ENCODE peak calls at places on chromosomes 4 and X, in ten cellular contexts. One of them, this sample, is unnamed.

GRCh38 chrX:135416546-135416945 is 5.2 kb upstream of the SMIM10L2A start:
- DNase-seq in AG04450: no peak
- DNase-seq in HCT116: no peak
- DNase-seq in cardiac fibroblast: no peak
- DNase-seq in IMR-90: no peak
- DNase-seq in uterus: no peak
- DNase-seq in Caco-2: peak; percentile 56
- DNase-seq in cardiac muscle cell: no peak
- DNase-seq in natural killer cell: no peak
- DNase-seq in GM20000: no peak
- DNase-seq in this sample: no peak

GRCh38 chr4:139200102-139200501 is 23.1 kb upstream of the ELF2 start:
- DNase-seq in cardiac muscle cell: no peak
- DNase-seq in natural killer cell: no peak
- DNase-seq in cardiac fibroblast: no peak
- DNase-seq in HCT116: no peak
- DNase-seq in IMR-90: no peak
- DNase-seq in uterus: no peak
- DNase-seq in GM20000: no peak
- DNase-seq in AG04450: no peak
- DNase-seq in Caco-2: no peak
- DNase-seq in this sample: no peak

GRCh38 chr4:53720776-53721175 is 129.5 kb upstream of the LNX1 start:
- DNase-seq in GM20000: no peak
- DNase-seq in cardiac fibroblast: no peak
- DNase-seq in uterus: no peak
- DNase-seq in Caco-2: no peak
- DNase-seq in HCT116: no peak
- DNase-seq in cardiac muscle cell: no peak
- DNase-seq in AG04450: no peak
- DNase-seq in IMR-90: no peak
- DNase-seq in natural killer cell: no peak
- DNase-seq in this sample: no peak

GRCh38 chr4:88144866-88145300 is 13.6 kb downstream of the ABCG2 start:
- DNase-seq in HCT116: no peak
- DNase-seq in Caco-2: peak; percentile 83
- DNase-seq in GM20000: no peak
- DNase-seq in cardiac muscle cell: no peak
- DNase-seq in natural killer cell: no peak
- DNase-seq in cardiac fibroblast: no peak
- DNase-seq in uterus: no peak
- DNase-seq in IMR-90: no peak
- DNase-seq in AG04450: no peak
- DNase-seq in this sample: no peak

GRCh38 chr4:150149381-150149780 is 71.1 kb downstream of the DCLK2 start:
- DNase-seq in cardiac muscle cell: peak; percentile 63
- DNase-seq in AG04450: no peak
- DNase-seq in cardiac fibroblast: peak; percentile 29
- DNase-seq in IMR-90: no peak
- DNase-seq in Caco-2: no peak
- DNase-seq in GM20000: no peak
- DNase-seq in uterus: no peak
- DNase-seq in natural killer cell: no peak
- DNase-seq in HCT116: no peak
- DNase-seq in this sample: peak; percentile 47

GRCh38 chr4:180058731-180059215 is 2184.4 kb upstream of the TENM3 start:
- DNase-seq in IMR-90: peak; percentile 44
- DNase-seq in HCT116: no peak
- DNase-seq in natural killer cell: no peak
- DNase-seq in uterus: no peak
- DNase-seq in GM20000: peak; percentile 61
- DNase-seq in cardiac fibroblast: peak; percentile 31
- DNase-seq in Caco-2: no peak
- DNase-seq in AG04450: no peak
- DNase-seq in cardiac muscle cell: peak; percentile 51
- DNase-seq in this sample: no peak

GRCh38 chr4:82739292-82740190 is 59.1 kb downstream of the SCD5 start:
- DNase-seq in HCT116: peak; percentile 31
- DNase-seq in AG04450: no peak
- DNase-seq in cardiac muscle cell: peak; percentile 81
- DNase-seq in natural killer cell: peak; percentile 61
- DNase-seq in GM20000: peak; percentile 67
- DNase-seq in Caco-2: no peak
- DNase-seq in IMR-90: peak; percentile 40
- DNase-seq in uterus: peak; percentile 24
- DNase-seq in cardiac fibroblast: peak; percentile 70
- DNase-seq in this sample: no peak

GRCh38 chr4:15303052-15303641 is 124.7 kb upstream of the C1QTNF7 start:
- DNase-seq in cardiac muscle cell: peak; percentile 31
- DNase-seq in HCT116: no peak
- DNase-seq in IMR-90: peak; percentile 80
- DNase-seq in natural killer cell: no peak
- DNase-seq in uterus: no peak
- DNase-seq in AG04450: peak; percentile 33
- DNase-seq in Caco-2: no peak
- DNase-seq in cardiac fibroblast: peak; percentile 84
- DNase-seq in GM20000: no peak
- DNase-seq in this sample: peak; percentile 66

GRCh38 chrX:16023790-16024734 is 99.3 kb upstream of the GRPR start:
- DNase-seq in cardiac muscle cell: peak; percentile 24
- DNase-seq in cardiac fibroblast: peak; percentile 57
- DNase-seq in AG04450: no peak
- DNase-seq in uterus: no peak
- DNase-seq in HCT116: peak; percentile 65
- DNase-seq in IMR-90: peak; percentile 58
- DNase-seq in natural killer cell: no peak
- DNase-seq in Caco-2: no peak
- DNase-seq in GM20000: peak; percentile 36
- DNase-seq in this sample: no peak

GRCh38 chrX:34343001-34343400 is 210.9 kb upstream of the FAM47A start:
- DNase-seq in cardiac muscle cell: no peak
- DNase-seq in cardiac fibroblast: no peak
- DNase-seq in HCT116: no peak
- DNase-seq in uterus: no peak
- DNase-seq in GM20000: no peak
- DNase-seq in IMR-90: no peak
- DNase-seq in Caco-2: no peak
- DNase-seq in natural killer cell: no peak
- DNase-seq in AG04450: no peak
- DNase-seq in this sample: no peak

GRCh38 chrX:34341814-34342213 is 209.7 kb upstream of the FAM47A start:
- DNase-seq in cardiac muscle cell: no peak
- DNase-seq in GM20000: no peak
- DNase-seq in IMR-90: no peak
- DNase-seq in AG04450: no peak
- DNase-seq in HCT116: no peak
- DNase-seq in cardiac fibroblast: no peak
- DNase-seq in uterus: no peak
- DNase-seq in natural killer cell: no peak
- DNase-seq in Caco-2: no peak
- DNase-seq in this sample: no peak

GRCh38 chrX:34338046-34338445 is 205.9 kb upstream of the FAM47A start:
- DNase-seq in cardiac muscle cell: no peak
- DNase-seq in cardiac fibroblast: no peak
- DNase-seq in Caco-2: no peak
- DNase-seq in natural killer cell: no peak
- DNase-seq in IMR-90: no peak
- DNase-seq in AG04450: no peak
- DNase-seq in HCT116: no peak
- DNase-seq in GM20000: no peak
- DNase-seq in uterus: no peak
- DNase-seq in this sample: no peak

DNA sequence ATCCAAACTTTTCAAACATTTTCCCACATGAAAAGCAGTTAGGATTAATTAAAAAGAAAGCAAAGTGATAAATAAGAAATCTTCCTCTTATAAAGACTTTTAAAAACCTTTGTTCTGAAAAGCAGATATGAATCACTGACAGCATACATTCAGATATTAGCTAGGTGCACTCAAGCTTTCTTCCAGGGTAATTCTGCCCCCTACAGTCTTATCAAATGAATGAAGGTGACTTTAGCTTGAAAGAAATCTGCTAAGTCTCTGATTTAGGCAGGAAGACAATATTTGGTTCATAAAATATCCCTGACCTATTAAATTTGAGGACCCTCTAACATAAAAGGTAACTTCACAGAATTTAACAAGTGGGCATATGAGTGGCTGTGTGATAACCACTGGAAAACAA is 209.1 kb upstream of the FAM47A start:
- DNase-seq in IMR-90: no peak
- DNase-seq in AG04450: no peak
- DNase-seq in uterus: no peak
- DNase-seq in GM20000: no peak
- DNase-seq in cardiac fibroblast: peak; percentile 8
- DNase-seq in cardiac muscle cell: no peak
- DNase-seq in natural killer cell: no peak
- DNase-seq in Caco-2: no peak
- DNase-seq in HCT116: no peak
- DNase-seq in this sample: no peak
- TF ChIP-seq CTCF in IMR-90: no peak
- TF ChIP-seq CTCF in AG04450: no peak
- TF ChIP-seq CTCF in uterus: no peak
- TF ChIP-seq CTCF in GM20000: no peak
- TF ChIP-seq CTCF in cardiac fibroblast: no peak
- TF ChIP-seq CTCF in cardiac muscle cell: no peak
- TF ChIP-seq CTCF in natural killer cell: no peak
- TF ChIP-seq CTCF in Caco-2: no peak
- TF ChIP-seq CTCF in HCT116: no peak
- TF ChIP-seq CTCF in this sample: no peak

DNA sequence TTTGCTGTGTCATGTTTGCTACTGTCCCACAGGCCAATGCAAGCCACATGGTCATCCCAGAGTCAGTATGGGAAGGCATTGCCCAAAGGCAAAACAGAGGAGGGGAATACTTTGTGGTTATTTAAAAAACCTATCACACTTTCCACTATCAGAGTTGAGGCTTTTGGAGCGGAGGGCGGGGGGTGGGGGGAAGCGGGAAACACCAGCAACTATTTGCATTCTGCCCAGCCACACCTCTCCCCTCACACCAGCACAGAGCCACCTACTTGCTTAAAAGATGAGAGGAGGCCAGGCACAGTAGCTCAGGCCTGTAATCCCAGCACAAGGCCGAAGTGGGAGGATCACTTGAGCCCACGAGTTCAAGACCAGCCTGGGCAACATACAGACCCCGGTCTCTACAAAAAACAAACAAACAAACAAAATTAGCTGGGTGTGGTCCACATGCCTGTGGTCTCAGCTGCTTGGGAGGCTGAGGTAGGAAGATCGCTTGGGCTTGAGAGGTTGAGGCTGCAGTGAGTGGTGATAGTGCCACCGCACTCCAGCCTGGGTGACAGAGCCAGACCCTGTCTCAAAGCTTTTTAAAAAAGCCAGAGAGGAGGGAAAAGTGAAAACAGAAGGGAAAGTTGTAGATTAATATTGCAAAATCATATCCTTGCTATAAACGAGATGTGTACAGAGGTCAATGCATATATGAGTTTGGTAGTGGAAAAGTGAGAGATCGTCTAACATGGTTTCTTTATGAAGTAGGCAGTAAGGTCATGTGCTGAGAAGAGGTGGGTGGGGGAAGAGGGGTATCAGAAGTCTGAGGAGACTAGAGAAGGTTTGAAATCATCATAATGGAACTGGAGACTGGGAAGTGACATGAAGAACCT is 1.9 kb upstream of the CHST7 start:
- DNase-seq in natural killer cell: no peak
- DNase-seq in GM20000: no peak
- DNase-seq in Caco-2: no peak
- DNase-seq in HCT116: no peak
- DNase-seq in AG04450: no peak
- DNase-seq in IMR-90: no peak
- DNase-seq in cardiac muscle cell: no peak
- DNase-seq in uterus: no peak
- DNase-seq in cardiac fibroblast: no peak
- DNase-seq in this sample: no peak
- TF ChIP-seq CTCF in natural killer cell: no peak
- TF ChIP-seq CTCF in GM20000: no peak
- TF ChIP-seq CTCF in Caco-2: no peak
- TF ChIP-seq CTCF in HCT116: no peak
- TF ChIP-seq CTCF in AG04450: no peak
- TF ChIP-seq CTCF in IMR-90: no peak
- TF ChIP-seq CTCF in cardiac muscle cell: no peak
- TF ChIP-seq CTCF in uterus: no peak
- TF ChIP-seq CTCF in cardiac fibroblast: no peak
- TF ChIP-seq CTCF in this sample: no peak

DNA sequence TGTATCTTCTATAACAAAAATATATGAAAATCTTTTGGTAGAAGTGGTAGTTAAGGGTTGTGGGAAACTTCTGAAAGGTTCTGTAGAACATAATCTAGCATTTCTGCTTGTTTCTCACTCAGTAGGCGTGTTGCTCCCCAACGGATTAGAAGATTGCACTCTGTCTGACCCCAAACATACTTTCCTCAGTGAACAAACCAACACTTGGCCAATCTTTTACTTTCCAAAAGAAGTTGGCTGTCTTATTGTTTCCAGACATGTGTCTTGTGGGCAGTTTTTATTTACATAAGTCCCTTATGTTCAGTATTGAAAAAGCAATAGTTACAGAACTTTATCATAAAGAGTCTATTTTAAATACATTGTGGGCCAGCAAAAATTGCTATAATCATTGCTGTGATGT is 312.8 kb upstream of the EPHA5 start:
- DNase-seq in natural killer cell: no peak
- DNase-seq in cardiac muscle cell: peak; percentile 62
- DNase-seq in cardiac fibroblast: peak; percentile 39
- DNase-seq in Caco-2: no peak
- DNase-seq in AG04450: no peak
- DNase-seq in uterus: no peak
- DNase-seq in IMR-90: no peak
- DNase-seq in HCT116: no peak
- DNase-seq in GM20000: no peak
- DNase-seq in this sample: no peak
- TF ChIP-seq CTCF in natural killer cell: no peak
- TF ChIP-seq CTCF in cardiac muscle cell: no peak
- TF ChIP-seq CTCF in cardiac fibroblast: no peak
- TF ChIP-seq CTCF in Caco-2: no peak
- TF ChIP-seq CTCF in AG04450: no peak
- TF ChIP-seq CTCF in uterus: no peak
- TF ChIP-seq CTCF in IMR-90: no peak
- TF ChIP-seq CTCF in HCT116: no peak
- TF ChIP-seq CTCF in GM20000: no peak
- TF ChIP-seq CTCF in this sample: no peak

DNA sequence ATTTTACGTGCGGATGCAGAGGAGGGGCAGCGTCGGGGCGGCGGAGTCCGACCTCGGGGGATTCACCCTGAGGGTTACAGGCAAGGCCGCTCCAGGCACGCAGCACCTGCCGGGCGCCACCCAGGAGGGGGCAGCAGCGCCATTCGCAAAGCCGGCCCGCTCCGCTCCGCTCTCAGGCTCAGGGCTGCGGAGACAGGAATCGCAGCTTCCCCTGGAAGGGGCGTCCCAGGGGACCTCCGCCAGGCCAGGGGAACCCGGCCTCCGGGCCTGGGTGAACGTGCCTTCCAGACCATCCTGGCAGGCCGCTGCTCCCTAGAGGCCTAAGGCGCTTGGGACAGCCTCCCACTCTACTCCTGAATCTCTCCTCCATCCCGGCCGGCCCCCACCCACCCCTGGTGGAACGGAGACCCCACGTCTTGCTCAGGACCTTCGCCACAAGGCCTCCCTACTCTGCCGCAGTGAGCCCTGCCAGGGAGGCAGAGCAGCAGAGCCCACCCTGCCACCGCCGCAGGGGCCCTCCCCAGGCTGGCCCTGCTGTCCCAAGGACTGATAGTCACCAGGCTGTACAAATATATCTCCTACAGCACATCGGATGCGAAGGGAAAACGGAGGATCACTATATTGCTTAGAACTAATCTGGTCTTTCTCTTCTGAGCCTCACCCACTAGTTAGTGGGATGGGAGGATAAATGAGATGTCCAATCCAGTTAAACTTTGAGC is 114.9 kb downstream of the SMIM20 start:
- DNase-seq in natural killer cell: peak; percentile 27
- DNase-seq in Caco-2: peak; percentile 53
- DNase-seq in cardiac muscle cell: peak; percentile 81
- DNase-seq in cardiac fibroblast: peak; percentile 71
- DNase-seq in HCT116: no peak
- DNase-seq in GM20000: peak; percentile 78
- DNase-seq in AG04450: peak; percentile 23
- DNase-seq in uterus: peak; percentile 81
- DNase-seq in IMR-90: peak; percentile 58
- DNase-seq in this sample: no peak
- TF ChIP-seq CTCF in natural killer cell: peak; percentile 36
- TF ChIP-seq CTCF in Caco-2: peak; percentile 57
- TF ChIP-seq CTCF in cardiac muscle cell: peak; percentile 86
- TF ChIP-seq CTCF in cardiac fibroblast: peak; percentile 87
- TF ChIP-seq CTCF in HCT116: peak; percentile 58
- TF ChIP-seq CTCF in GM20000: peak; percentile 99
- TF ChIP-seq CTCF in AG04450: peak; percentile 88
- TF ChIP-seq CTCF in uterus: peak; percentile 84
- TF ChIP-seq CTCF in IMR-90: peak; percentile 77
- TF ChIP-seq CTCF in this sample: peak; percentile 93